ENCODE peak calls at places on chromosomes 4 and X, in six cellular contexts. One of them, this sample, is unnamed.

GRCh38 chrX:3393581-3394111 is 47.2 kb upstream of the MXRA5 start:
- DNase-seq in foreskin fibroblast: no peak
- DNase-seq in NCI-H2029: no peak
- DNase-seq in hepatic stellate cell: no peak
- DNase-seq in COR-L47: no peak
- DNase-seq in H7: no peak
- DNase-seq in this sample: no peak

GRCh38 chr4:113077611-113078010 is 28.2 kb downstream of the ANK2 start:
- DNase-seq in foreskin fibroblast: no peak
- DNase-seq in NCI-H2029: no peak
- DNase-seq in hepatic stellate cell: no peak
- DNase-seq in COR-L47: no peak
- DNase-seq in H7: no peak
- DNase-seq in this sample: no peak

GRCh38 chrX:72358313-72358712 is 52.6 kb upstream of the CITED1 start:
- DNase-seq in foreskin fibroblast: peak
- DNase-seq in NCI-H2029: no peak
- DNase-seq in hepatic stellate cell: peak
- DNase-seq in COR-L47: no peak
- DNase-seq in H7: no peak
- DNase-seq in this sample: no peak

GRCh38 chr4:168076989-168077725 is 15.2 kb upstream of the ANXA10 start:
- DNase-seq in foreskin fibroblast: peak
- DNase-seq in NCI-H2029: peak
- DNase-seq in hepatic stellate cell: peak
- DNase-seq in COR-L47: peak
- DNase-seq in H7: peak
- DNase-seq in this sample: peak

GRCh38 chrX:41043950-41044349 is 41.3 kb upstream of the USP9X start:
- DNase-seq in foreskin fibroblast: peak
- DNase-seq in NCI-H2029: no peak
- DNase-seq in hepatic stellate cell: no peak
- DNase-seq in COR-L47: no peak
- DNase-seq in H7: no peak
- DNase-seq in this sample: no peak

GRCh38 chrX:19613645-19614323 is 98.5 kb upstream of the MAP3K15 start:
- DNase-seq in foreskin fibroblast: no peak
- DNase-seq in NCI-H2029: peak
- DNase-seq in hepatic stellate cell: no peak
- DNase-seq in COR-L47: no peak
- DNase-seq in H7: no peak
- DNase-seq in this sample: no peak

GRCh38 chr4:88522702-88523324 is 763 bp downstream of the PYURF start:
- DNase-seq in foreskin fibroblast: no peak
- DNase-seq in NCI-H2029: no peak
- DNase-seq in hepatic stellate cell: peak
- DNase-seq in COR-L47: peak
- DNase-seq in H7: no peak
- DNase-seq in this sample: no peak

GRCh38 chr4:57090099-57090498 is 20.1 kb downstream of the IGFBP7 start:
- DNase-seq in foreskin fibroblast: no peak
- DNase-seq in NCI-H2029: no peak
- DNase-seq in hepatic stellate cell: no peak
- DNase-seq in COR-L47: no peak
- DNase-seq in H7: no peak
- DNase-seq in this sample: no peak

GRCh38 chrX:116009871-116010710 is 160.5 kb upstream of the AGTR2 start:
- DNase-seq in foreskin fibroblast: no peak
- DNase-seq in NCI-H2029: no peak
- DNase-seq in hepatic stellate cell: no peak
- DNase-seq in COR-L47: no peak
- DNase-seq in H7: peak
- DNase-seq in this sample: no peak

GRCh38 chrX:7263961-7264360 is 116.0 kb upstream of the PUDP start:
- DNase-seq in foreskin fibroblast: peak
- DNase-seq in NCI-H2029: no peak
- DNase-seq in hepatic stellate cell: no peak
- DNase-seq in COR-L47: no peak
- DNase-seq in H7: no peak
- DNase-seq in this sample: no peak

GRCh38 chr4:3096207-3096606 is 21.7 kb downstream of the HTT start:
- DNase-seq in foreskin fibroblast: no peak
- DNase-seq in NCI-H2029: no peak
- DNase-seq in hepatic stellate cell: no peak
- DNase-seq in COR-L47: no peak
- DNase-seq in H7: no peak
- DNase-seq in this sample: no peak

GRCh38 chr4:119081943-119082342 is 53.7 kb upstream of the MYOZ2 start:
- DNase-seq in foreskin fibroblast: no peak
- DNase-seq in NCI-H2029: no peak
- DNase-seq in hepatic stellate cell: no peak
- DNase-seq in COR-L47: no peak
- DNase-seq in H7: no peak
- DNase-seq in this sample: no peak

GRCh38 chrX:69179380-69179911 is 14.2 kb upstream of the PJA1 start:
- DNase-seq in foreskin fibroblast: no peak
- DNase-seq in NCI-H2029: peak
- DNase-seq in hepatic stellate cell: no peak
- DNase-seq in COR-L47: peak
- DNase-seq in H7: peak
- DNase-seq in this sample: no peak

GRCh38 chr4:634599-634985 is 9.2 kb downstream of the PDE6B start:
- DNase-seq in foreskin fibroblast: no peak
- DNase-seq in NCI-H2029: no peak
- DNase-seq in hepatic stellate cell: no peak
- DNase-seq in COR-L47: no peak
- DNase-seq in H7: peak
- DNase-seq in this sample: no peak

GRCh38 chrX:150548251-150548650 is 20.2 kb upstream of the MTM1 start:
- DNase-seq in foreskin fibroblast: no peak
- DNase-seq in NCI-H2029: no peak
- DNase-seq in hepatic stellate cell: no peak
- DNase-seq in COR-L47: no peak
- DNase-seq in H7: no peak
- DNase-seq in this sample: no peak

GRCh38 chrX:136268051-136269048 is 17.1 kb upstream of the MAP7D3 start:
- DNase-seq in foreskin fibroblast: no peak
- DNase-seq in NCI-H2029: no peak
- DNase-seq in hepatic stellate cell: no peak
- DNase-seq in COR-L47: no peak
- DNase-seq in H7: no peak
- DNase-seq in this sample: no peak

This sample was measured in glomerular endothelial cell.